ENCODE peak calls at places on chromosome 21, in seven cellular contexts. One of them, this sample, is unnamed.
A peak's percentile ranks its signal among the peaks of the same experiment; 100 is the strongest.

GRCh38 chr21:36719614-36720013 is 20.7 kb downstream of the SIM2 start:
- DNase-seq in upper lobe of left lung: no peak
- DNase-seq in testis: no peak
- DNase-seq in HCT116: no peak
- DNase-seq in lung: no peak
- DNase-seq in Caco-2: no peak
- DNase-seq in GM10248: no peak
- DNase-seq in this sample: no peak

GRCh38 chr21:45954271-45954670 is 27.3 kb upstream of the COL6A1 start:
- DNase-seq in HCT116: no peak
- DNase-seq in GM10248: no peak
- DNase-seq in Caco-2: no peak
- DNase-seq in lung: no peak
- DNase-seq in testis: no peak
- DNase-seq in upper lobe of left lung: no peak
- DNase-seq in this sample: no peak

GRCh38 chr21:45538381-45539045 is 3.7 kb downstream of the SLC19A1 start:
- DNase-seq in Caco-2: no peak
- DNase-seq in GM10248: no peak
- DNase-seq in HCT116: no peak
- DNase-seq in upper lobe of left lung: peak; percentile 80
- DNase-seq in lung: no peak
- DNase-seq in testis: no peak
- DNase-seq in this sample: no peak

GRCh38 chr21:46189213-46189958 is 5.1 kb upstream of the SPATC1L start:
- DNase-seq in lung: no peak
- DNase-seq in HCT116: no peak
- DNase-seq in Caco-2: no peak
- DNase-seq in testis: peak; percentile 34
- DNase-seq in GM10248: no peak
- DNase-seq in upper lobe of left lung: no peak
- DNase-seq in this sample: no peak

GRCh38 chr21:31744162-31744800 is 12.4 kb upstream of the SCAF4 start:
- DNase-seq in lung: no peak
- DNase-seq in HCT116: no peak
- DNase-seq in GM10248: no peak
- DNase-seq in testis: no peak
- DNase-seq in Caco-2: no peak
- DNase-seq in upper lobe of left lung: no peak
- DNase-seq in this sample: no peak

GRCh38 chr21:31176080-31176551 is 137.8 kb upstream of the KRTAP19-8 start:
- DNase-seq in Caco-2: no peak
- DNase-seq in lung: no peak
- DNase-seq in GM10248: no peak
- DNase-seq in HCT116: no peak
- DNase-seq in testis: no peak
- DNase-seq in upper lobe of left lung: no peak
- DNase-seq in this sample: no peak

GRCh38 chr21:31298618-31299269 is 45.3 kb downstream of the TIAM1 start:
- DNase-seq in upper lobe of left lung: no peak
- DNase-seq in lung: no peak
- DNase-seq in HCT116: no peak
- DNase-seq in Caco-2: no peak
- DNase-seq in testis: no peak
- DNase-seq in GM10248: no peak
- DNase-seq in this sample: no peak

GRCh38 chr21:29658177-29658933 is 281.4 kb downstream of the GRIK1 start:
- DNase-seq in HCT116: no peak
- DNase-seq in GM10248: no peak
- DNase-seq in upper lobe of left lung: no peak
- DNase-seq in Caco-2: no peak
- DNase-seq in testis: no peak
- DNase-seq in lung: no peak
- DNase-seq in this sample: no peak

GRCh38 chr21:32317726-32318125 is 19.1 kb downstream of the MRAP start:
- DNase-seq in lung: no peak
- DNase-seq in Caco-2: no peak
- DNase-seq in GM10248: no peak
- DNase-seq in HCT116: no peak
- DNase-seq in upper lobe of left lung: no peak
- DNase-seq in testis: no peak
- DNase-seq in this sample: no peak

GRCh38 chr21:9756677-9757076 is 764.7 kb upstream of the TPTE start:
- DNase-seq in HCT116: no peak
- DNase-seq in GM10248: no peak
- DNase-seq in lung: no peak
- DNase-seq in testis: no peak
- DNase-seq in upper lobe of left lung: no peak
- DNase-seq in Caco-2: no peak
- DNase-seq in this sample: no peak

GRCh38 chr21:37072239-37072987 is 458 bp downstream of the PIGP start:
- DNase-seq in Caco-2: peak; percentile 81
- DNase-seq in testis: peak; percentile 90
- DNase-seq in upper lobe of left lung: peak; percentile 96
- DNase-seq in HCT116: no peak
- DNase-seq in GM10248: no peak
- DNase-seq in lung: no peak
- DNase-seq in this sample: peak; percentile 76

GRCh38 chr21:34671891-34672290 is 3.1 kb downstream of the CLIC6 start:
- DNase-seq in lung: no peak
- DNase-seq in HCT116: no peak
- DNase-seq in GM10248: no peak
- DNase-seq in upper lobe of left lung: no peak
- DNase-seq in testis: no peak
- DNase-seq in Caco-2: no peak
- DNase-seq in this sample: no peak

GRCh38 chr21:34669149-34669879 is 520 bp downstream of the CLIC6 start:
- DNase-seq in GM10248: peak; percentile 69
- DNase-seq in HCT116: no peak
- DNase-seq in testis: no peak
- DNase-seq in lung: no peak
- DNase-seq in Caco-2: no peak
- DNase-seq in upper lobe of left lung: peak; percentile 86
- DNase-seq in this sample: peak; percentile 47

GRCh38 chr21:34673006-34673405 is 4.2 kb downstream of the CLIC6 start:
- DNase-seq in Caco-2: no peak
- DNase-seq in testis: no peak
- DNase-seq in HCT116: no peak
- DNase-seq in lung: no peak
- DNase-seq in GM10248: no peak
- DNase-seq in upper lobe of left lung: no peak
- DNase-seq in this sample: no peak

GRCh38 chr21:34670220-34670961 is 1.6 kb downstream of the CLIC6 start:
- DNase-seq in lung: no peak
- DNase-seq in GM10248: peak; percentile 59
- DNase-seq in upper lobe of left lung: peak; percentile 87
- DNase-seq in testis: no peak
- DNase-seq in HCT116: no peak
- DNase-seq in Caco-2: no peak
- DNase-seq in this sample: peak; percentile 46

DNA sequence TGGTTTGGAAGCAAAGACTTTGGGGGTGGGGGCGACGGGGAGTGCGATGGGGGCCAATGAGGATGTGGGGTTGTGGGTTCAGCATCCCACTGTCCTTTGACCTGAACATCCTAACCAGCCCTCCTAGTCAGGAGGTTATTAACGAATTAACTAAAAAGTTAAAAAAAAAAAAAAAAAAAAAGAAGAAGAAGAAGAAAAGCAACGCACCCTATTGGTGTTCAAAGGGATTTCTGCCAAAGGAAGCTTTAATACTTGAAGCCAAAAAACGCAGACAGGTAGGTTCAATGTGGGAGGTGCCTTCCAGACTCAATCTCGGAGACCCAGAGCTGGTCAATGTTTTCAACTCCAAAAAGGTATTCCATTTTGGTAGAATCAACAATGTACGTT is 2.2 kb downstream of the CLIC6 start:
- DNase-seq in Caco-2: peak; percentile 5
- DNase-seq in HCT116: no peak
- DNase-seq in testis: no peak
- DNase-seq in upper lobe of left lung: no peak
- DNase-seq in GM10248: peak; percentile 34
- DNase-seq in lung: no peak
- DNase-seq in this sample: no peak
- TF ChIP-seq CTCF in Caco-2: peak; percentile 8
- TF ChIP-seq CTCF in HCT116: peak; percentile 25
- TF ChIP-seq CTCF in testis: no peak
- TF ChIP-seq CTCF in upper lobe of left lung: no peak
- TF ChIP-seq CTCF in GM10248: peak; percentile 13
- TF ChIP-seq CTCF in lung: no peak
- TF ChIP-seq CTCF in this sample: no peak

GRCh38 chr21:41507521-41508414 is at the start of gene TMPRSS2:
- DNase-seq in GM10248: no peak
- DNase-seq in testis: no peak
- DNase-seq in lung: peak; percentile 85
- DNase-seq in HCT116: no peak
- DNase-seq in Caco-2: peak; percentile 90
- DNase-seq in upper lobe of left lung: peak; percentile 93
- DNase-seq in this sample: peak; percentile 65

GRCh38 chr21:41506005-41506404 is 2.0 kb downstream of the TMPRSS2 start:
- DNase-seq in lung: no peak
- DNase-seq in upper lobe of left lung: no peak
- DNase-seq in GM10248: peak; percentile 5
- DNase-seq in testis: no peak
- DNase-seq in Caco-2: no peak
- DNase-seq in HCT116: no peak
- DNase-seq in this sample: no peak

GRCh38 chr21:41509206-41509496 is 1.2 kb upstream of the TMPRSS2 start:
- DNase-seq in HCT116: no peak
- DNase-seq in upper lobe of left lung: no peak
- DNase-seq in lung: no peak
- DNase-seq in GM10248: no peak
- DNase-seq in Caco-2: no peak
- DNase-seq in testis: no peak
- DNase-seq in this sample: no peak

GRCh38 chr21:41508415-41509205 is 652 bp upstream of the TMPRSS2 start:
- DNase-seq in testis: no peak
- DNase-seq in HCT116: no peak
- DNase-seq in Caco-2: peak; percentile 24
- DNase-seq in GM10248: no peak
- DNase-seq in lung: no peak
- DNase-seq in upper lobe of left lung: no peak
- DNase-seq in this sample: no peak

DNA sequence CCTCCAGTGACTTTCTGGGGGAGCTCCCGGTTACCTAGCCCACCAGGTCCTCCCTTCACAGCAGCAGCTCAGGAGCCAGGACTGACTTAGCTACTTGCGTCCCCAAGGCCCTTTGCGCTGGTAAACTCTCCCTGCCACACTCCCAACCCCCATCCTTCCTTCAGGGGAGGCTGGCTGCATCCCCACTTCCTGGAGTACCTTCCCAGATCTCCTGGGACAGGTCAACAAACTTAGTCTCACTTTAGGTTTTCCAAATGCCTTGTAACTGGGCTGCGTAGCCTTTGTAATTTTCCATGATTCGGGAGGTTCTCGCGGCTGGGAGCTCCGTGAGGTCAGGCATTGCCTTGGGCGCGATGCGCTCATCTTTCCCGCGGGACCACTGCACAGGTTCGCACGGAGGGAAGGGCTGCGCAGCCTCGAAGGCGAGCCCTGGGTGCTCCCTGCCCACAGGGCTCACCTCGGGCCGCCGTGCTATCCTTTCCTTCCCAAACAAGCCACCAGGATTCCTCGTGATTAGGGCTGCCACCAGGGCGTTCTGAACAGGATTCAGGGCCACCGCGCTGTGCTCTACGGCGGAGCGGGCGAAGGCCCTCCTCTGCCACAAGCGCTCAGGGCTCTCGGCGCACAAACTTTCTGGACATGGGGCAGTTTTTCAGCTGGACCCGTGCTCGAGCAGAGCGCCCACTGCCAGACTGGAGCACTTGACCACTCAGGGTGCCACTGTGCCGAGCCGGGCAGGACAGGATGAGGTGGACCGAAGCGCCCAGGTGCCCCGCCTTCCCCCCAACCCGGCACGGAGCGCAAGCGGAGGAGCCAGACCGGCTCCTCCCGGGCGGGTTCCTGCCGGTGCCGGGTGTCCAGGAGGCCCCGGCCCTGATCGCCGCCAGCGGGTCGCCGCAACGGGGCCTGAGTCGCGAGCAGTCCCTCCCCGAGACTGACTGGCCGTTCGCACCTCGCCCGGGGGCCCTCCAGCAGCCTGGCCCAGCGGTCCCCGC is 1.1 kb downstream of the TMPRSS2 start:
- DNase-seq in Caco-2: peak; percentile 38
- DNase-seq in GM10248: no peak
- DNase-seq in lung: peak; percentile 32
- DNase-seq in HCT116: no peak
- DNase-seq in testis: no peak
- DNase-seq in upper lobe of left lung: peak; percentile 85
- DNase-seq in this sample: peak; percentile 43
- TF ChIP-seq CTCF in Caco-2: no peak
- TF ChIP-seq CTCF in GM10248: no peak
- TF ChIP-seq CTCF in lung: no peak
- TF ChIP-seq CTCF in HCT116: no peak
- TF ChIP-seq CTCF in testis: no peak
- TF ChIP-seq CTCF in upper lobe of left lung: peak; percentile 19
- TF ChIP-seq CTCF in this sample: no peak

GRCh38 chr21:26013964-26014363 is 156.6 kb downstream of the APP start:
- DNase-seq in HCT116: no peak
- DNase-seq in upper lobe of left lung: no peak
- DNase-seq in GM10248: no peak
- DNase-seq in lung: no peak
- DNase-seq in Caco-2: no peak
- DNase-seq in testis: no peak
- DNase-seq in this sample: no peak
- TF ChIP-seq CTCF in HCT116: no peak
- TF ChIP-seq CTCF in upper lobe of left lung: no peak
- TF ChIP-seq CTCF in GM10248: no peak
- TF ChIP-seq CTCF in lung: no peak
- TF ChIP-seq CTCF in Caco-2: no peak
- TF ChIP-seq CTCF in testis: no peak
- TF ChIP-seq CTCF in this sample: no peak

GRCh38 chr21:44485254-44485793 is 30.0 kb downstream of the LRRC3 start:
- DNase-seq in HCT116: peak; percentile 46
- DNase-seq in Caco-2: no peak
- DNase-seq in testis: peak; percentile 81
- DNase-seq in lung: peak; percentile 55
- DNase-seq in GM10248: no peak
- DNase-seq in upper lobe of left lung: peak; percentile 85
- DNase-seq in this sample: peak; percentile 57
- TF ChIP-seq CTCF in HCT116: peak; percentile 47
- TF ChIP-seq CTCF in Caco-2: no peak
- TF ChIP-seq CTCF in testis: peak; percentile 23
- TF ChIP-seq CTCF in lung: no peak
- TF ChIP-seq CTCF in GM10248: peak; percentile 32
- TF ChIP-seq CTCF in upper lobe of left lung: peak; percentile 24
- TF ChIP-seq CTCF in this sample: peak; percentile 44

GRCh38 chr21:43301424-43302355 is 125.2 kb downstream of the SIK1 start:
- DNase-seq in upper lobe of left lung: no peak
- DNase-seq in Caco-2: no peak
- DNase-seq in lung: no peak
- DNase-seq in testis: no peak
- DNase-seq in HCT116: no peak
- DNase-seq in GM10248: no peak
- DNase-seq in this sample: no peak
- TF ChIP-seq CTCF in upper lobe of left lung: no peak
- TF ChIP-seq CTCF in Caco-2: no peak
- TF ChIP-seq CTCF in lung: no peak
- TF ChIP-seq CTCF in testis: no peak
- TF ChIP-seq CTCF in HCT116: no peak
- TF ChIP-seq CTCF in GM10248: no peak
- TF ChIP-seq CTCF in this sample: no peak

GRCh38 chr21:25283720-25284119 is 323.6 kb downstream of the MRPL39 start:
- DNase-seq in testis: no peak
- DNase-seq in Caco-2: peak; percentile 33
- DNase-seq in GM10248: peak; percentile 25
- DNase-seq in lung: no peak
- DNase-seq in upper lobe of left lung: no peak
- DNase-seq in HCT116: no peak
- DNase-seq in this sample: peak; percentile 15
- TF ChIP-seq CTCF in testis: peak; percentile 16
- TF ChIP-seq CTCF in Caco-2: peak; percentile 39
- TF ChIP-seq CTCF in GM10248: peak; percentile 32
- TF ChIP-seq CTCF in lung: no peak
- TF ChIP-seq CTCF in upper lobe of left lung: peak; percentile 39
- TF ChIP-seq CTCF in HCT116: no peak
- TF ChIP-seq CTCF in this sample: peak; percentile 29

This sample was measured in nephron progenitor cell.